ENCODE peak calls at places on chromosomes 6 and 20, in four cellular contexts. One of them, this sample, is unnamed. For H3K4me1, the result is how much of the 10 kb centered on the place peaks cover.

GRCh38 chr6:56850618-56851017 is 104.3 kb upstream of the BEND6 start:
- DNase-seq in spleen: no peak
- DNase-seq in transverse colon: no peak
- DNase-seq in HCT116: no peak
- DNase-seq in this sample: no peak

GRCh38 chr6:14442250-14442649 is 324.7 kb downstream of the CD83 start:
- DNase-seq in HCT116: no peak
- DNase-seq in transverse colon: no peak
- DNase-seq in spleen: no peak
- DNase-seq in this sample: no peak

GRCh38 chr6:84161190-84161589 is 66.3 kb downstream of the CEP162 start:
- DNase-seq in spleen: no peak
- DNase-seq in transverse colon: no peak
- DNase-seq in HCT116: no peak
- DNase-seq in this sample: no peak

GRCh38 chr20:25750765-25751696 is 54.4 kb upstream of the ZNF337 start:
- DNase-seq in HCT116: no peak
- DNase-seq in transverse colon: peak
- DNase-seq in spleen: peak
- DNase-seq in this sample: no peak

GRCh38 chr6:76774750-76775396 is 688.4 kb downstream of the HTR1B start:
- DNase-seq in transverse colon: no peak
- DNase-seq in HCT116: no peak
- DNase-seq in spleen: no peak
- DNase-seq in this sample: no peak

GRCh38 chr20:23820493-23820892 is 6.0 kb downstream of the CST2 start:
- DNase-seq in spleen: no peak
- DNase-seq in HCT116: no peak
- DNase-seq in transverse colon: no peak
- DNase-seq in this sample: no peak

GRCh38 chr20:58131111-58131510 is 97.3 kb downstream of the ANKRD60 start:
- DNase-seq in HCT116: no peak
- DNase-seq in spleen: no peak
- DNase-seq in transverse colon: no peak
- DNase-seq in this sample: peak

GRCh38 chr6:91720323-91720722 is 1133.5 kb upstream of the MAP3K7 start:
- DNase-seq in transverse colon: no peak
- DNase-seq in HCT116: no peak
- DNase-seq in spleen: no peak
- DNase-seq in this sample: no peak

GRCh38 chr20:48620486-48621255 is 207.1 kb downstream of the PREX1 start:
- DNase-seq in spleen: peak
- DNase-seq in transverse colon: peak
- DNase-seq in HCT116: peak
- DNase-seq in this sample: no peak

GRCh38 chr6:42013134-42013516 is 37.2 kb upstream of the TAF8 start:
- DNase-seq in spleen: no peak
- DNase-seq in HCT116: no peak
- DNase-seq in transverse colon: no peak
- DNase-seq in this sample: no peak

GRCh38 chr6:17968081-17968518 is 19.3 kb downstream of the KIF13A start:
- DNase-seq in spleen: no peak
- DNase-seq in transverse colon: no peak
- DNase-seq in HCT116: no peak
- DNase-seq in this sample: no peak

GRCh38 chr6:118596774-118597332 is 48.8 kb downstream of the PLN start:
- DNase-seq in spleen: no peak
- DNase-seq in transverse colon: no peak
- DNase-seq in HCT116: no peak
- DNase-seq in this sample: no peak

GRCh38 chr6:98716341-98716740 is 118.0 kb upstream of the POU3F2 start:
- DNase-seq in spleen: no peak
- DNase-seq in transverse colon: no peak
- DNase-seq in HCT116: no peak
- DNase-seq in this sample: no peak

GRCh38 chr6:40778186-40778585 is 191.0 kb upstream of the LRFN2 start:
- DNase-seq in HCT116: peak
- DNase-seq in transverse colon: no peak
- DNase-seq in spleen: no peak
- DNase-seq in this sample: no peak

GRCh38 chr6:37679539-37680476 is 17.9 kb downstream of the MDGA1 start:
- DNase-seq in HCT116: no peak
- DNase-seq in transverse colon: no peak
- DNase-seq in spleen: no peak
- DNase-seq in this sample: no peak

GRCh38 chr6:95364016-95364604 is 213.2 kb upstream of the MANEA start:
- DNase-seq in spleen: no peak
- DNase-seq in transverse colon: no peak
- DNase-seq in HCT116: peak
- DNase-seq in this sample: no peak

GRCh38 chr6:150579611-150580010 is 20.1 kb upstream of the PLEKHG1 start:
- DNase-seq in transverse colon: no peak
- DNase-seq in spleen: no peak
- DNase-seq in HCT116: no peak
- DNase-seq in this sample: no peak

DNA sequence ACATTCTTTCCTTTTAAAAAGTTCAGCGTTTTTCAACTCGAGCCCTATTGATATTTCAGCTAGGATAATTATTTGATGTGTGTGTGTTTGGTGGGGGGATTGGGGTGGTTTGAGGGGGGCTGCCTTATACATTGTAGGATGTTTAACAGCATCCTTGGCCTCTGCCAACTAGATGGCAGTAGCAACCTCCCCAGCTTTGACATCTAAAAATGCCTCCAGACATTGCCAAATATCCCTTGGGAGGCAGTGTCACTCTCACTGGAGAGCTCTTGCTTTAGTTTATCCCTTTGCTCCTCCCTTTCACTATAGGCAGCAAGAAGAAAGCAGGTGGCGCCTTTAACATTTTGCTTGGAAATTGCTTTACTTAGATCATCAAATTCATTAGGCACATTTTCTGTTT is 14.6 kb upstream of the TP53TG5 start:
- DNase-seq in spleen: no peak
- DNase-seq in transverse colon: no peak
- DNase-seq in HCT116: no peak
- DNase-seq in this sample: no peak
- TF ChIP-seq CTCF in spleen: no peak
- TF ChIP-seq CTCF in transverse colon: no peak
- TF ChIP-seq CTCF in HCT116: no peak
- TF ChIP-seq CTCF in this sample: no peak

GRCh38 chr20:35237486-35237885 is 11.0 kb downstream of the MMP24 start:
- DNase-seq in spleen: no peak
- DNase-seq in transverse colon: no peak
- DNase-seq in HCT116: no peak
- DNase-seq in this sample: no peak

GRCh38 chr20:35235881-35236280 is 9.4 kb downstream of the MMP24 start:
- DNase-seq in transverse colon: no peak
- DNase-seq in spleen: no peak
- DNase-seq in HCT116: no peak
- DNase-seq in this sample: no peak

GRCh38 chr20:35238746-35239145 is 12.3 kb downstream of the MMP24 start:
- DNase-seq in HCT116: no peak
- DNase-seq in transverse colon: no peak
- DNase-seq in spleen: no peak
- DNase-seq in this sample: no peak

GRCh38 chr20:35240083-35240913 is 13.8 kb downstream of the MMP24 start:
- DNase-seq in transverse colon: no peak
- DNase-seq in spleen: no peak
- DNase-seq in HCT116: no peak
- DNase-seq in this sample: no peak

DNA sequence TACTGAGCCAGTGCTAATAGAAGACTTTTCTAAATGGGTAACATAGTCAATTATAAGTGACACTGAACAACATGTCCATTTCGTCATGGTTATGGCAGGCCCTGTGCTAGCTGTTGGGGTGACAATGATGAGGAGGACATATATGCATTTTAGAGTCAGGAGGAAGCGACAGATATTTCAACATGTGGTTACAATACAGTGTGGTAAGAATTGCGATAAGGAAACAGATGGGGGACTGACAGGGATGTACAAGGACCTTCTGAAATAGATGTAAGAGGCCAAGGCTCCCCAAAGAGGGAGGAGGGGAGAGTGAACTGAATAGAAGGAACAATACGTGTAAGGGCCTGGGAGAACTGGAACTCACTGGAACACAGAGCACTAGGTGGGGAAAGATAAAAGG is 11.7 kb downstream of the MMP24 start:
- DNase-seq in transverse colon: no peak
- DNase-seq in HCT116: no peak
- DNase-seq in spleen: no peak
- DNase-seq in this sample: no peak
- TF ChIP-seq POLR2AphosphoS5 in transverse colon: no peak
- TF ChIP-seq POLR2AphosphoS5 in HCT116: no peak
- TF ChIP-seq POLR2AphosphoS5 in spleen: no peak
- TF ChIP-seq POLR2AphosphoS5 in this sample: no peak

GRCh38 chr20:2108987-2109386 is 7.4 kb downstream of the STK35 start:
- DNase-seq in HCT116: peak
- DNase-seq in transverse colon: no peak
- DNase-seq in spleen: no peak
- DNase-seq in this sample: no peak

GRCh38 chr20:2109425-2110210 is 8.0 kb downstream of the STK35 start:
- DNase-seq in HCT116: no peak
- DNase-seq in spleen: no peak
- DNase-seq in transverse colon: peak
- DNase-seq in this sample: no peak

GRCh38 chr20:2104236-2104635 is 2.6 kb downstream of the STK35 start:
- DNase-seq in spleen: no peak
- DNase-seq in HCT116: no peak
- DNase-seq in transverse colon: no peak
- DNase-seq in this sample: no peak

GRCh38 chr20:2112910-2113309 is 11.3 kb downstream of the STK35 start:
- DNase-seq in transverse colon: no peak
- DNase-seq in HCT116: no peak
- DNase-seq in spleen: no peak
- DNase-seq in this sample: no peak

DNA sequence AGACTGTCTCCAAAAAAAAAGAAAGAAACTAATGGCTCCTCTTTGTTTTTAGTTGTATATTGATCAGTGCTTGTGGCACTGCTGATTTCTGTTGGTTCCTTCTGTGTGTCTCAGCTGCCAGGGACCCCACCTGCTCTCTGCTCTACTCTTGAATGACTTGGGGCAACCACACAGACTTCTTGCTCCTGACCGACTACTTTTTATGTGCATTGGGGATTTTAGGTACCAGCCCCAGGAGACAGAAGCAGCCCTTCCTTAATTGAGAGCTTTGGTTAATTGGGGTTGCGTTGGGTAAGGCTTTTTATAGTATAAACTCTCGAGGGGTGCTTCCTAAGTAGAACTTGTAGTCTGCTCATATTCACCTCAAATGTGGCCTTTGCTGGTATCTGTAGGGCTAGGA is 6.9 kb downstream of the STK35 start:
- DNase-seq in transverse colon: no peak
- DNase-seq in HCT116: no peak
- DNase-seq in spleen: no peak
- DNase-seq in this sample: no peak
- H3K4me1 ChIP-seq in transverse colon: under half
- H3K4me1 ChIP-seq in HCT116: under half
- H3K4me1 ChIP-seq in spleen: half or more
- H3K4me1 ChIP-seq in this sample: half or more

DNA sequence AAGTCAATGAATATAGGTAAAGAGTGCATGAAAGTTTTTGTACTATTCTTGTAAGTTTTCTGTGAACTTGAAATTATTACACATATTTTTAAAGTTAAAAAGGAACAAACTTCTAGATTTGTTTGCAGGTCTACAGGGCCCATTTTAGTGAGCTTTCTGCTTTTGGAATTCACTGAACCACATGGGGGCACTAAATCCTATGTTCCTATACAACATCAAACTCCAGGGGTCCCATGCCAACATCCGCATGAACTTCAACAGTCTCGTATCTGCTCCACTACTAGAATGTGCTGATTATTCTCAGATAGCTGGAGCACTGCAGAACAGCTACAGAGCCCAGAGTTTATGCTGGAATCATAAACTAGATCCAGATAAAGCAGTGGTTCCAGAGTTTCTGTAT is 347.9 kb upstream of the SPTLC3 start:
- DNase-seq in HCT116: no peak
- DNase-seq in spleen: no peak
- DNase-seq in transverse colon: no peak
- DNase-seq in this sample: no peak
- TF ChIP-seq CTCF in HCT116: peak
- TF ChIP-seq CTCF in spleen: no peak
- TF ChIP-seq CTCF in transverse colon: no peak
- TF ChIP-seq CTCF in this sample: no peak

GRCh38 chr20:4151342-4151741 is 136.0 kb upstream of the RNF24 start:
- DNase-seq in HCT116: no peak
- DNase-seq in transverse colon: no peak
- DNase-seq in spleen: no peak
- DNase-seq in this sample: no peak

GRCh38 chr20:4151991-4152695 is 136.8 kb upstream of the RNF24 start:
- DNase-seq in transverse colon: no peak
- DNase-seq in spleen: peak
- DNase-seq in HCT116: no peak
- DNase-seq in this sample: peak

GRCh38 chr20:4152696-4153235 is 137.4 kb upstream of the RNF24 start:
- DNase-seq in spleen: no peak
- DNase-seq in transverse colon: no peak
- DNase-seq in HCT116: no peak
- DNase-seq in this sample: peak

GRCh38 chr20:4150095-4150492 is 134.7 kb upstream of the RNF24 start:
- DNase-seq in HCT116: no peak
- DNase-seq in spleen: no peak
- DNase-seq in transverse colon: no peak
- DNase-seq in this sample: no peak

GRCh38 chr20:4147319-4147718 is 132.0 kb upstream of the RNF24 start:
- DNase-seq in HCT116: no peak
- DNase-seq in transverse colon: no peak
- DNase-seq in spleen: no peak
- DNase-seq in this sample: no peak
- TF ChIP-seq POLR2AphosphoS5 in HCT116: no peak
- TF ChIP-seq POLR2AphosphoS5 in transverse colon: no peak
- TF ChIP-seq POLR2AphosphoS5 in spleen: no peak
- TF ChIP-seq POLR2AphosphoS5 in this sample: no peak

GRCh38 chr6:15816661-15817060 is 153.8 kb upstream of the DTNBP1 start:
- DNase-seq in HCT116: no peak
- DNase-seq in transverse colon: no peak
- DNase-seq in spleen: no peak
- DNase-seq in this sample: no peak
- H3K4me1 ChIP-seq in HCT116: under half
- H3K4me1 ChIP-seq in transverse colon: under half
- H3K4me1 ChIP-seq in spleen: under half
- H3K4me1 ChIP-seq in this sample: under half

This sample was measured in suprapubic skin.